ENCODE peak calls at places on chromosome 1, in seven cellular contexts. H, S, X, T, N, D and V are unnamed samples.

GRCh38 chr1:53543771-53544695 is 84.8 kb downstream of the DMRTB1 start:
- DNase-seq in H (no peak), D (no peak), N (no peak), T (no peak), S (no peak), X (no peak), V (no peak)

GRCh38 chr1:100287162-100287561 is 21.1 kb downstream of the RTCA start:
- DNase-seq in D (no peak), T (no peak), H (no peak), N (no peak), S (no peak), X (no peak), V (no peak)

GRCh38 chr1:223228201-223228600 is 85.2 kb upstream of the TLR5 start:
- DNase-seq in H (no peak), D (no peak), T (no peak), X (no peak), S (no peak), N (no peak), V (no peak)

GRCh38 chr1:115179397-115179835 is 90.1 kb upstream of the TSPAN2 start:
- DNase-seq in T (no peak), S (peak), X (peak), D (peak), H (no peak), N (no peak), V (peak)

GRCh38 chr1:222709700-222710153 is 2.6 kb downstream of the AIDA start:
- DNase-seq in D (peak), T (no peak), H (no peak), X (no peak), N (no peak), S (no peak), V (no peak)

GRCh38 chr1:155003227-155003765 is 694 bp downstream of the ZBTB7B start:
- DNase-seq in S (no peak), H (no peak), D (peak), X (no peak), T (peak), N (peak), V (no peak)

GRCh38 chr1:75630004-75630403 is 19.1 kb upstream of the SLC44A5 start:
- DNase-seq in X (no peak), S (no peak), T (no peak), N (no peak), D (no peak), H (no peak), V (no peak)

GRCh38 chr1:209389258-209389657 is 194.3 kb upstream of the CAMK1G start:
- DNase-seq in T (no peak), S (peak), N (no peak), D (peak), X (peak), H (no peak), V (no peak)

GRCh38 chr1:209747580-209748262 is 8.1 kb upstream of the TRAF3IP3 start:
- DNase-seq in T (peak), H (peak), S (no peak), N (peak), X (peak), D (peak), V (peak)

GRCh38 chr1:156623946-156624813 is 5.0 kb downstream of the HAPLN2 start:
- DNase-seq in X (no peak), D (peak), T (peak), S (no peak), H (no peak), N (no peak), V (no peak)

GRCh38 chr1:116179886-116180474 is 68.8 kb downstream of the MAB21L3 start:
- DNase-seq in N (no peak), T (no peak), H (no peak), X (no peak), S (no peak), D (no peak), V (no peak)

GRCh38 chr1:205545001-205545919 is 40.8 kb downstream of the CDK18 start:
- DNase-seq in S (no peak), N (no peak), H (no peak), X (no peak), T (no peak), D (no peak), V (no peak)

GRCh38 chr1:35870651-35871309 is 12.2 kb upstream of the AGO1 start:
- DNase-seq in H (no peak), N (no peak), X (no peak), S (no peak), T (no peak), D (no peak), V (no peak)
- H3K4me3 ChIP-seq in H (no peak), N (no peak), X (no peak), S (no peak), T (no peak), D (no peak), V (no peak)

GRCh38 chr1:16984717-16985116 is 4.3 kb upstream of the MFAP2 start:
- DNase-seq in S (no peak), D (peak), N (no peak), H (peak), X (no peak), T (peak), V (peak)

GRCh38 chr1:16986113-16986512 is 5.7 kb upstream of the MFAP2 start:
- DNase-seq in N (no peak), D (no peak), S (no peak), H (no peak), X (no peak), T (no peak), V (no peak)

GRCh38 chr1:16989676-16990391 is 9.4 kb upstream of the MFAP2 start:
- DNase-seq in X (no peak), T (no peak), D (no peak), H (no peak), N (no peak), S (no peak), V (no peak)

GRCh38 chr1:16988210-16988609 is 7.8 kb upstream of the MFAP2 start:
- DNase-seq in H (no peak), N (no peak), T (no peak), S (no peak), D (no peak), X (no peak), V (no peak)

GRCh38 chr1:16986596-16987361 is 6.4 kb upstream of the MFAP2 start:
- DNase-seq in D (no peak), T (no peak), X (no peak), S (no peak), N (no peak), H (no peak), V (no peak)
- TF ChIP-seq CTCF in D (peak), T (peak), X (peak), S (peak), N (peak), H (no peak), V (peak)

DNA sequence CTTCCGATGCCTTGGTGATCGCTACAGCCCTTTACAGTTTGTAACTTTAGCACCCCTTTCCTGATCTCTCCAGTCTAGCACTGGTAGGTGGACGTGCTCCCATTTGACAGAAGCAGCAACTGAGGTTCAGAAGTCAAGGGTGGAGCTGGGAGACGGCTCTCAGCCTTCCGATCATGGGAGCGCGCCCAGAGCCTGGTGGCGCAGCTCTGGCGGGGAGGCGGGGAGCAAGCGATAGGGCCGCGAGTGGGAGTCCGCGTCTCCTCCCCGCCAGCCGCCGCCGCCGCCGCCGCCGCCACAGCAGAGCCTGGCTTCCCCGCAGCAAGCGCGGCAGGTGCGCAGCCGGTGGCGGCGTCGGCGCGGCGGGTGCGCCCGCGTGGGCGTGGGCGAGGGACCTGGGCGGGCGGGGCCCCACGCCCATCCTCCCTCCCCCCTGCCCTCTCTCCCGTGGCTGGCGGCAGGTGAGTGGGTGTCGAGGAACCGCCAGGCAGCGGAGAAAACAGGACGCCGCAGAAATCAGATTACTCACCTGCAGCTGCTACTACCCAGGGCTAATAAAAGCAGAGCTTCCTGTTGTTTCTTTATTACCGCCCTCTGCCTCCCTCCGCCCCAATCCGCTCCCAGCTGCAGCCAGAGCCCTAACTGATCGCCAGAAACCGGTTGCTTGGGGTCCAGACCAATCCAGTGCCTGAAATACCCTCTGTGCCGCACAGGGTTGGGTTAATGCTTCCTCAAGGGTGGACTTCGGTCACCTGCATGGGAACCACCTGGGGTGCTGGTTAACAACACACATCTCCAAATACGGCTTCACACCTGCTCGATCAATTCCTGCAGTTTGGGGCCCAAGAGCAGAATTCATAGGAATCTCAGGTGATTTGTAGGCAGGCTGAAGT is 60.2 kb upstream of the ID3 start:
- DNase-seq in T (no peak), X (no peak), N (no peak), D (no peak), S (no peak), H (no peak), V (no peak)
- H3K4me3 ChIP-seq in T (peak), X (peak), N (no peak), D (peak), S (peak), H (no peak), V (peak)

DNA sequence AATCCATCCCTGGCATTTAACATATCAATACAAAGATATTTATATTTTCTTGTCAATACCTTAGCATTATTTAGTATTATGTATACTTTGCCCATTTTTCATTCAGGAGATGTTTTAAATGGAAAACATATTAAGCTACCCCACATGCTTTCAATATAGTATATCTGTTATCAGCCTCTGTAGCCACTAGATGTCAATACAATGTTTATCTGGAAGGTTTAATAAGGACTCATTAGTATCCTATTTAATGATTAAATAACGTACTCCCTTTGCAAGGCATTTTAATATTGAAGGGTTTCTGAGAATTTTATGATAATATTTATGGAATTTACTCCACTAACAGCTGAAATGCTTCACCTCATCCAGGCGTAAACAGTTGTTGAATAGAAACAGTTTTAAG is 329.5 kb upstream of the ADGRL2 start:
- DNase-seq in T (no peak), X (no peak), D (no peak), H (no peak), S (no peak), N (no peak), V (no peak)
- TF ChIP-seq CTCF in T (no peak), X (no peak), D (no peak), H (no peak), S (no peak), N (no peak), V (no peak)